ENCODE peak calls at places on chromosomes 11 and 22, in five cellular contexts. I, R, D, A and O are unnamed samples.

GRCh38 chr11:118227865-118228785 is 3.3 kb upstream of the JAML start:
- DNase-seq in I (no peak), R (no peak), D (no peak), A (no peak), O (no peak)

GRCh38 chr11:134404485-134405341 is 7.3 kb downstream of the B3GAT1 start:
- DNase-seq in I (no peak), R (no peak), D (no peak), A (no peak), O (no peak)

GRCh38 chr11:7577226-7577882 is 63.6 kb downstream of the PPFIBP2 start:
- DNase-seq in I (peak; percentile 40), R (no peak), D (no peak), A (peak; percentile 63), O (no peak)

GRCh38 chr11:1193326-1194230 is 29.3 kb upstream of the MUC5B start:
- DNase-seq in I (peak; percentile 11), R (no peak), D (no peak), A (no peak), O (no peak)

GRCh38 chr11:17613428-17613962 is 66.4 kb downstream of the OTOG start:
- DNase-seq in I (no peak), R (no peak), D (no peak), A (no peak), O (no peak)

GRCh38 chr11:64009710-64010109 is 23.5 kb downstream of the OTUB1 start:
- DNase-seq in I (no peak), R (no peak), D (no peak), A (no peak), O (no peak)

GRCh38 chr11:125295922-125296321 is 131.4 kb downstream of the PKNOX2 start:
- DNase-seq in I (peak; percentile 55), R (no peak), D (no peak), A (peak; percentile 28), O (no peak)

GRCh38 chr11:103923473-103923931 is 112.9 kb upstream of the DDI1 start:
- DNase-seq in I (no peak), R (no peak), D (peak; percentile 89), A (no peak), O (peak; percentile 69)

GRCh38 chr11:74134661-74135515 is 35.9 kb downstream of the C2CD3 start:
- DNase-seq in I (no peak), R (no peak), D (no peak), A (no peak), O (peak; percentile 95)

GRCh38 chr22:19290400-19291217 is 910 bp downstream of the CLTCL1 start:
- DNase-seq in I (no peak), R (no peak), D (no peak), A (no peak), O (peak; percentile 4)

GRCh38 chr11:22666700-22667439 is 459 bp downstream of the GAS2 start:
- DNase-seq in I (peak; percentile 60), R (no peak), D (no peak), A (peak; percentile 33), O (no peak)

GRCh38 chr11:13635290-13635689 is 33.2 kb upstream of the FAR1 start:
- DNase-seq in I (no peak), R (no peak), D (no peak), A (no peak), O (no peak)

GRCh38 chr11:104005234-104005855 is 31.1 kb upstream of the DDI1 start:
- DNase-seq in I (no peak), R (no peak), D (peak; percentile 14), A (no peak), O (peak; percentile 80)

GRCh38 chr11:8296872-8297271 is 33.2 kb upstream of the LMO1 start:
- DNase-seq in I (no peak), R (no peak), D (no peak), A (peak; percentile 1), O (no peak)

GRCh38 chr11:29606596-29606995 is 410.2 kb downstream of the KCNA4 start:
- DNase-seq in I (no peak), R (no peak), D (no peak), A (no peak), O (no peak)

GRCh38 chr11:119389611-119390254 is 8.2 kb upstream of the USP2 start:
- DNase-seq in I (no peak), R (no peak), D (peak; percentile 61), A (no peak), O (no peak)

GRCh38 chr11:28243057-28243456 is 134.9 kb downstream of the METTL15 start:
- DNase-seq in I (no peak), R (no peak), D (no peak), A (no peak), O (no peak)

GRCh38 chr11:57397394-57397990 is 7.0 kb upstream of the PRG2 start:
- DNase-seq in I (no peak), R (no peak), D (no peak), A (no peak), O (no peak)

GRCh38 chr11:86577663-86578636 is 94.5 kb downstream of the ME3 start:
- DNase-seq in I (peak; percentile 72), R (peak; percentile 83), D (peak; percentile 88), A (peak; percentile 65), O (peak; percentile 90)

GRCh38 chr11:61141601-61142028 is 19.6 kb downstream of the VPS37C start:
- DNase-seq in I (no peak), R (no peak), D (no peak), A (no peak), O (no peak)

GRCh38 chr11:69718147-69718546 is 14.3 kb upstream of the FGF19 start:
- DNase-seq in I (peak; percentile 36), R (no peak), D (peak; percentile 77), A (peak; percentile 52), O (no peak)

GRCh38 chr11:1827095-1827797 is 7.5 kb upstream of the SYT8 start:
- DNase-seq in I (no peak), R (peak; percentile 76), D (peak; percentile 90), A (peak; percentile 64), O (peak; percentile 64)

GRCh38 chr11:35721576-35722341 is 59.2 kb downstream of the TRIM44 start:
- DNase-seq in I (no peak), R (no peak), D (no peak), A (no peak), O (no peak)

GRCh38 chr11:19370100-19370861 is 129.5 kb upstream of the E2F8 start:
- DNase-seq in I (peak; percentile 45), R (peak; percentile 15), D (peak; percentile 74), A (no peak), O (peak; percentile 83)

GRCh38 chr11:73752216-73752867 is 8.5 kb downstream of the RAB6A start:
- DNase-seq in I (no peak), R (peak; percentile 9), D (no peak), A (no peak), O (no peak)

DNA sequence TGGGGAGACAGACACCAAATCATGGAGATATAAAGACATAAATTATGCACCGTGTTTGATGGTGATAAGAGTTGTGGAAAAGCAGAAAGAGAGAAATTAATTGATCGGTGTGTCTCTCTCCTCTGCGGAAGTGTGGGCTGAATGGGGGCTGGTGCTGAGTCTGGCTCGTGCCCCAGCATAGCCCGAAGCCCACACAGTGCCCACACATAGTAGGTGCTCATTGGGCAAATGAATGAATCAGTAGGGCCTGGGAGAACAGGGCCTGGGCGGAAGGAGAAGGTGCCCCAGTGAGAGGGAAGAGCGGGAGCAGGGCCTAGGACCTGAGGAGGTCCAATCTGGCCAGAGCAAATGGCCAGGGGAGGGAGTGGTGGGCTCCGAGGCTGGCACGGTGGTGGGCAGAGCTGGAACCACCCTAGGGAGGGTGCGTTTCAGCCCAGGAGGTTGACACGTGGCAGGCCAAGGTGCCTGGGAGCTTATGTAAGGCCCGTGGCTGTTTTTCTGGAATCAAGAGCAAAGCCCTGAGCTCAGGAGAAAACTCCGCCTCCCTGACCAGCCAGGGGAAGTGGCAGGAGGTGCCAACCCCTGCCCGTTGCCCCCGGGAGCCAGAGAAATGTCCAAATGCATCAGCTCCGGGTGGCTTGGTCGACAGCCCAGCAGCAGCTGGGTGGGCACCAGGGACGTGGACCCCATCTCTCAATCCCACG is 2.1 kb upstream of the CACNA1I start:
- DNase-seq in I (no peak), R (no peak), D (no peak), A (no peak), O (no peak)
- H3K4me3 ChIP-seq in I (no peak overlapping the region), R (no peak overlapping the region), D (no peak overlapping the region), A (no peak overlapping the region), O (no peak overlapping the region)

GRCh38 chr11:102530558-102530957 is at the start of gene MMP7:
- DNase-seq in I (no peak), R (no peak), D (peak; percentile 75), A (no peak), O (peak; percentile 61)
- H3K4me3 ChIP-seq in I (no peak within 1 kb of the TSS), R (peak within 1 kb of the TSS; percentile 1), D (peak within 1 kb of the TSS; percentile 20), A (no peak within 1 kb of the TSS), O (no peak within 1 kb of the TSS)

GRCh38 chr11:66683877-66684276 is 6.2 kb upstream of the RBM4B start:
- DNase-seq in I (no peak), R (no peak), D (no peak), A (no peak), O (no peak)

GRCh38 chr11:66686801-66687750 is 9.4 kb upstream of the RBM4B start:
- DNase-seq in I (no peak), R (no peak), D (no peak), A (no peak), O (peak; percentile 94)

GRCh38 chr11:66686100-66686785 is 8.6 kb upstream of the RBM4B start:
- DNase-seq in I (no peak), R (no peak), D (no peak), A (no peak), O (peak; percentile 93)

GRCh38 chr11:66685276-66686099 is 7.8 kb upstream of the RBM4B start:
- DNase-seq in I (no peak), R (no peak), D (no peak), A (no peak), O (no peak)

GRCh38 chr11:66684635-66685034 is 6.9 kb upstream of the RBM4B start:
- DNase-seq in I (no peak), R (no peak), D (no peak), A (no peak), O (no peak)
- H3K4me3 ChIP-seq in I (no peak overlapping the region), R (no peak overlapping the region), D (no peak overlapping the region), A (no peak overlapping the region), O (no peak overlapping the region)

DNA sequence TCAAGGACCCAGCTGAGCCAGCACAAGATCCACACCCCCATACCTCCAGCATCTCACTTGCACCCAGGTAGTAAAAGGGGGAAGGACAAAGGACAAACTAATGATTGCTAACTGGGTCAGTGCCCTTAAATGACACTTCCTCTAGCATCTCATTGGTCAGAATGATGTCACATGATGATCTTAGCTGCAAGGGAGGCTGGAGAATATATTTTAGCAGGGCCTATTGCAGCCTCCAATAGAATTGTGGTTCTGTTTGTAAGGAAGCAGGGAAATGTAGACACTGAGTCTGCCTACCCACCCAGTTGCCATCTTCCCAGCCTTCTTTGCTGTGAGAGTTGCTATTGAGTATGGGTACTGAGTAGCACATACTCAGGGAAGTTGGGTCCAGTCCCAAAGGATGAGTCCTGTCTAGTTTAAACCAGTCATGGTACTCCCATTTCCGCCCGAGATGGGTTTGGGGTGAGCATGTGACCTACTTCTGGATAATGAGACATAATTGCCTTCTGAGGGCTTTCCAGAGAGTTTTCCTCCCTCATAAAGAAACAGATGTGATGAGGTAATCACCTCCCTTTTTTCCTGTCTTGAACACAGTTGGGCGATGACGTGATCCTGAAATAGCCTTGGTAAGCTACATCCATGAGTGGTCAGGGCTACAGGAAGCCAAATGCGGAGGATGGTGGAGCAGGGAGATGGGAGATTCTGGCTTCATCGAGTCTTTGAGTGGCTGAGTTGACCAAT is 5.5 kb upstream of the DNAL4 start:
- DNase-seq in I (no peak), R (no peak), D (no peak), A (no peak), O (peak; percentile 8)
- H3K4me3 ChIP-seq in I (no peak overlapping the region), R (no peak overlapping the region), D (no peak overlapping the region), A (no peak overlapping the region), O (no peak overlapping the region)

DNA sequence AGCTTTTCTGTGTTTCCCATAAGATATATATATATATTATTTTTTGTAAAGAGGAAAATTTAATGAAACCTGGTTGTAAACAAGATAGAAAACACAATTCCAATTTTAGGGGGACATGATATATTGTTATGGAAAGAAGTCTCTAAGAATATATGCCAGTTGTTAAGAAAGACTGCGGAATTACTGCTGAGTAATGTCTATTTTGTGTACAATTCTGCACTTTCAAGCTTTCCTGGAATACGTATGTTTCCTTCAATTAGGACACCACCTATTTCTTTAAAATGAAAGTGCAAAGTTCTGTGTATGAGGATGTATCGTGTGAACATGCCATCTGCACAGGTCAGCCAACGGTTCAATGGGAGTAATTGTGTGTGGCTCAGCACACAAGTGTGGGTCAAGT is 760.2 kb downstream of the BRD1 start:
- DNase-seq in I (no peak), R (no peak), D (no peak), A (no peak), O (no peak)
- H3K4me3 ChIP-seq in I (no peak overlapping the region), R (no peak overlapping the region), D (no peak overlapping the region), A (no peak overlapping the region), O (no peak overlapping the region)